ENCODE peak calls at places on chromosomes 16 and 17, in ten cellular contexts. O is SW 1271; U is smooth muscle cell of the brain vasculature; Y is erythroblast; D is B cell; B is dorsolateral prefrontal cortex; I is iPS-NIHi11; L is stimulated activated CD8-positive, alpha-beta memory T cell treated with anti-CD3 and anti-CD28 coated beads, Interleukin-7, amount 100 ng/mL, for 24 hours; N is OCI-LY7; V is foreskin melanocyte. Z is an unnamed sample.

GRCh38 chr16:61181982-61182381 is 854.3 kb downstream of the CDH8 start:
- DNase-seq in O (no peak), U (no peak), Y (no peak), D (no peak), B (no peak), I (no peak), L (no peak), N (no peak), V (no peak), Z (no peak)

GRCh38 chr17:80877829-80878303 is 113.8 kb upstream of the CHMP6 start:
- DNase-seq in O (no peak), U (no peak), Y (no peak), D (no peak), B (no peak), I (no peak), L (no peak), N (no peak), V (no peak), Z (no peak)

GRCh38 chr16:239948-240277 is 5.3 kb downstream of the FAM234A start:
- DNase-seq in O (no peak), U (no peak), Y (no peak), D (no peak), B (peak; percentile 54), I (no peak), L (no peak), N (no peak), V (peak; percentile 29), Z (no peak)

GRCh38 chr16:53904533-53904932 is 200.6 kb downstream of the FTO start:
- DNase-seq in O (no peak), U (no peak), Y (no peak), D (no peak), B (no peak), I (no peak), L (no peak), N (no peak), V (no peak), Z (no peak)

GRCh38 chr17:80441133-80441578 is 26.2 kb downstream of the ENDOV start:
- DNase-seq in O (no peak), U (no peak), Y (peak; percentile 71), D (no peak), B (no peak), I (peak; percentile 99), L (peak; percentile 24), N (peak; percentile 65), V (peak; percentile 11), Z (peak; percentile 14)

GRCh38 chr17:17712268-17712924 is 31.1 kb downstream of the RAI1 start:
- DNase-seq in O (peak; percentile 72), U (no peak), Y (no peak), D (no peak), B (no peak), I (no peak), L (no peak), N (no peak), V (peak; percentile 43), Z (no peak)

GRCh38 chr16:24499193-24499814 is 40.1 kb upstream of the RBBP6 start:
- DNase-seq in O (no peak), U (no peak), Y (peak; percentile 53), D (no peak), B (peak; percentile 78), I (peak; percentile 82), L (no peak), N (peak; percentile 31), V (peak; percentile 33), Z (no peak)

GRCh38 chr17:11506635-11507034 is 91.6 kb upstream of the DNAH9 start:
- DNase-seq in O (no peak), U (no peak), Y (peak; percentile 12), D (no peak), B (no peak), I (peak; percentile 74), L (no peak), N (peak; percentile 3), V (no peak), Z (no peak)

GRCh38 chr17:40176409-40177110 is 710 bp upstream of the RAPGEFL1 start:
- DNase-seq in O (no peak), U (no peak), Y (no peak), D (no peak), B (no peak), I (no peak), L (no peak), N (no peak), V (no peak), Z (no peak)

GRCh38 chr16:85252461-85252860 is 140.2 kb upstream of the CIBAR2 start:
- DNase-seq in O (no peak), U (no peak), Y (no peak), D (no peak), B (no peak), I (no peak), L (no peak), N (peak; percentile 90), V (no peak), Z (no peak)

GRCh38 chr17:7707446-7707845 is 2.4 kb downstream of the EFNB3 start:
- DNase-seq in O (no peak), U (no peak), Y (no peak), D (no peak), B (peak; percentile 32), I (no peak), L (no peak), N (no peak), V (no peak), Z (no peak)

GRCh38 chr16:57374067-57374534 is 1.8 kb downstream of the CX3CL1 start:
- DNase-seq in O (no peak), U (no peak), Y (no peak), D (no peak), B (peak; percentile 76), I (no peak), L (no peak), N (no peak), V (no peak), Z (no peak)

GRCh38 chr17:27832851-27833250 is 32.5 kb upstream of the NOS2 start:
- DNase-seq in O (no peak), U (no peak), Y (no peak), D (no peak), B (no peak), I (no peak), L (no peak), N (no peak), V (no peak), Z (no peak)

GRCh38 chr16:89026121-89026612 is 49.2 kb upstream of the CBFA2T3 start:
- DNase-seq in O (no peak), U (no peak), Y (peak; percentile 36), D (peak; percentile 39), B (no peak), I (no peak), L (peak; percentile 10), N (peak; percentile 30), V (no peak), Z (no peak)

GRCh38 chr17:6427284-6427781 is 7.6 kb downstream of the AIPL1 start:
- DNase-seq in O (no peak), U (no peak), Y (no peak), D (no peak), B (no peak), I (no peak), L (no peak), N (no peak), V (no peak), Z (no peak)